ENCODE peak calls at places on chromosomes 1 and 21, in six cellular contexts. R is astrocyte, J is dorsolateral prefrontal cortex, B is astrocyte of the cerebellum, D is astrocyte of the spinal cord, Y is AG09319. X is an unnamed sample.

GRCh38 chr1:76511226-76511625 is 356.1 kb upstream of the ST6GALNAC5 start:
- DNase-seq in R (no peak), J (no peak), B (no peak), D (no peak), Y (no peak), X (no peak)

GRCh38 chr1:108881369-108881768 is 4.6 kb downstream of the GPSM2 start:
- DNase-seq in R (peak), J (no peak), B (no peak), D (no peak), Y (no peak), X (no peak)

GRCh38 chr1:43373034-43373940 is 5.5 kb upstream of the ELOVL1 start:
- DNase-seq in R (peak), J (no peak), B (no peak), D (peak), Y (peak), X (no peak)

GRCh38 chr1:164999135-164999534 is 357.4 kb downstream of the LMX1A start:
- DNase-seq in R (no peak), J (no peak), B (no peak), D (no peak), Y (no peak), X (no peak)

GRCh38 chr1:68571499-68571898 is 74.6 kb upstream of the DEPDC1 start:
- DNase-seq in R (peak), J (no peak), B (no peak), D (no peak), Y (no peak), X (no peak)

GRCh38 chr1:145962157-145963102 is 1.9 kb downstream of the ANKRD34A start:
- DNase-seq in R (no peak), J (peak), B (no peak), D (no peak), Y (no peak), X (no peak)

GRCh38 chr1:88001460-88001859 is 672.8 kb downstream of the LMO4 start:
- DNase-seq in R (peak), J (no peak), B (no peak), D (peak), Y (no peak), X (no peak)

GRCh38 chr21:46393941-46394818 is 64.5 kb upstream of the DIP2A start:
- DNase-seq in R (no peak), J (no peak), B (peak), D (peak), Y (no peak), X (no peak)

GRCh38 chr1:202007703-202008489 is 2.5 kb upstream of the ELF3 start:
- DNase-seq in R (no peak), J (no peak), B (no peak), D (no peak), Y (no peak), X (no peak)

GRCh38 chr1:19505694-19506457 is 20.5 kb upstream of the CAPZB start:
- DNase-seq in R (no peak), J (no peak), B (no peak), D (no peak), Y (no peak), X (no peak)

GRCh38 chr1:94731891-94732290 is 88.3 kb upstream of the SLC44A3 start:
- DNase-seq in R (peak), J (no peak), B (no peak), D (no peak), Y (no peak), X (no peak)

GRCh38 chr1:17933991-17934390 is 173.6 kb upstream of the IGSF21 start:
- DNase-seq in R (no peak), J (no peak), B (no peak), D (no peak), Y (no peak), X (no peak)

GRCh38 chr1:247156787-247157232 is 15.0 kb downstream of the ZNF124 start:
- DNase-seq in R (no peak), J (no peak), B (no peak), D (peak), Y (no peak), X (no peak)

GRCh38 chr1:165395522-165396300 is 39.2 kb upstream of the LMX1A start:
- DNase-seq in R (no peak), J (no peak), B (no peak), D (no peak), Y (no peak), X (no peak)

GRCh38 chr1:218259800-218260199 is 25.3 kb upstream of the RRP15 start:
- DNase-seq in R (no peak), J (no peak), B (no peak), D (no peak), Y (no peak), X (no peak)

GRCh38 chr1:152048641-152048970 is 11.8 kb upstream of the S100A11 start:
- DNase-seq in R (no peak), J (no peak), B (no peak), D (no peak), Y (no peak), X (no peak)

GRCh38 chr1:152049291-152050073 is 12.7 kb upstream of the S100A11 start:
- DNase-seq in R (peak), J (no peak), B (no peak), D (no peak), Y (no peak), X (no peak)

GRCh38 chr1:152052606-152053005 is 15.8 kb upstream of the S100A11 start:
- DNase-seq in R (peak), J (peak), B (peak), D (peak), Y (no peak), X (peak)

GRCh38 chr1:152053375-152053774 is 16.6 kb upstream of the S100A11 start:
- DNase-seq in R (no peak), J (no peak), B (no peak), D (no peak), Y (no peak), X (no peak)

GRCh38 chr1:152050886-152051764 is 14.3 kb upstream of the S100A11 start:
- DNase-seq in R (peak), J (no peak), B (no peak), D (no peak), Y (no peak), X (no peak)
- TF ChIP-seq CTCF in R (no peak), J (no peak), B (no peak), D (no peak), Y (no peak), X (no peak)

GRCh38 chr1:161201828-161202712 is at the start of gene NDUFS2:
- DNase-seq in R (peak), J (peak), B (peak), D (peak), Y (peak), X (peak)
- TF ChIP-seq CTCF in R (peak), J (peak), B (peak), D (peak), Y (no peak), X (no peak)

DNA sequence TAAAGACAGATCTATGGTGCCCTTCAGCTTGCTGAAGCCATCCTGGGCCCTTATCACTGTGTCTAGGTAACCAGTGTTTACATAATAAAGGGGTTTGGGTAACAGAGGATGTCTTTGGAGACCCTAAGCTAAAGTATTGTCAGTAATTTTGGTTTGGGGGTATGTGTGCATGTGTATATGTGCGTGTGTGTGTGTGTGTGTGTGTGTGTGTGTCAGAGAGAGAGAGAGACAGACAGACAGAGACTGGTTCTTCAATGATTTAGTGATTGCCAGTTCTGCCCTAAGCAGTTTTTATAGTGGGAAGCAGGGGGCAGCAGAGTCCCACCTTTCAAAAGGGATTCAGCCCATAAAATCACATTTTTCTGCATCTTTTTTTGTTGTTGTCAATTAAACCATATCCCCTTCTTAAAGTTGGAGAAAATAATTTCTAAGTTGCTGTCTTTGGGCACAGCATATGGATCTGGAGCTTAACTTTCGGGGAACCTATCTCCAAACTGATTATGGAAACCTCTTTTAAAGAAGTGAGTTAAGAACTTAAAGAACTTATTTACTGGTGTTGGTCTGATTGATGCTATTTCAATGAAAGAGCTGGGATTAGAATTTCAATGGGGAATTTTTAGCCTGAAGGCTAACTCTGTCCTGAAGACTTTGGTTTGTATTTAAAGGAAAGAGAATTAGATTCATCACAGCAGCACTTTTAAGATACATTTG is 51.1 kb downstream of the ZNF326 start:
- DNase-seq in R (no peak), J (no peak), B (no peak), D (peak), Y (no peak), X (no peak)
- TF ChIP-seq CTCF in R (peak), J (peak), B (peak), D (peak), Y (peak), X (no peak)

GRCh38 chr1:150225546-150225945 is 10.4 kb downstream of the ANP32E start:
- DNase-seq in R (no peak), J (no peak), B (no peak), D (no peak), Y (no peak), X (no peak)

GRCh38 chr1:150227228-150227627 is 8.7 kb downstream of the ANP32E start:
- DNase-seq in R (no peak), J (no peak), B (no peak), D (no peak), Y (no peak), X (no peak)

GRCh38 chr1:150226486-150226885 is 9.4 kb downstream of the ANP32E start:
- DNase-seq in R (no peak), J (no peak), B (no peak), D (no peak), Y (no peak), X (no peak)

DNA sequence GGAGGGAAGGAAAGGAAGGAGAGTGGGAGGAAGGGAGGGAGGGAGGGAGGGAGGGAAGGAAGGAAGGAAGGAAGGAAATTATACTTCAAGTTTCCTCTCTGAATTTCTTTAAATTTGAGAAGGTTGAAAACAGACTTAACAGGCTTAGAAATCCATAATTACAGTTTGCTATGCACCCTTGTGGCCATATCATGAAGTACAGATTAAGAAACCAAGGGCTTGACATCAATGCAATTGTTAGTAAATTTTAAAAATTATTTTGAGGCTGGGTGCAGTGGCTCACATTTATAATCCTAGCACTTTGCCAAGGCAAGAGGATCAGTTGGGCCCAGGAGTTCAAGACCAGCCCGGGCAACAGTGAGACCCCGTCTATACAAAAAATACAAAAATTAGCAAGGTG is 14.4 kb downstream of the ANP32E start:
- DNase-seq in R (no peak), J (no peak), B (no peak), D (peak), Y (no peak), X (no peak)
- TF ChIP-seq CTCF in R (peak), J (peak), B (peak), D (peak), Y (peak), X (no peak)

DNA sequence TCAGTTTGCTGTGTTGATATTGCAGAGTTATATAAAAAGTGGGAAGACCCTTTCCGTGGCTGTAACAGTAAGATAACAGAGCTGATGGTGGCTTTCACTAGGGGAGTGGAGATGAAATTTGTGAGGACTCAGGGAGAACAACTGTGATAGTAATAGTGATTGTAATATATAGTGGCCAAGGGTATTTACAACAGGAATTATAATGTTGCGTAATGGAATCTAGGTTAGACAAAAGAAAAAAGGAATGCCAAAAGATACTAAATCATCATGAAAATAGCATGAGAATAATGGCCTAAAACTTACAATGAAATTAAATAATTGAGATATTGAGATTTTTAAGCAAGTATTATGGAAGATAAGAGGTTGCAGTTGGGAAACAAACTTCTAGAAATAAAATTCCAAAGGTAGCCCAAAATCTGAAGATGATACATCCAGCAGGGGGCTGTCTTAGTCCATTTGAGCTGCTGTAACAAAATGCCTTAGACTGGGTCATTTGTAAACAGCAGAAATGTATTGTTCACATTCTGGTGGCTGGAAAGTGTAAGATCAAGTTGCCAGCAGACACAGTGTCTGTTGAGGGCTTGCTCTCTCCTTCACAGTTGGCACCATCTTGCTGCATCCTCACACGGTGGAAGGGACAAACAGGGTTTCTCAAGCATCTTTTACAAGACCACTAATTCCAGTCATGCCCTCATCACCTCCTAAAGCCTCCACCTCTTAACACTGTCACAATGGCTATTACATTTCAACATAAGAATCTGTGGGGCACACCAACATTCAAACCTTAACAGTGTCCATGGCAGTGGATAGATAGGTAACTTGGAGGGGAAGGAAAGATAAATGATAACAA is 711.2 kb downstream of the MRPL39 start:
- DNase-seq in R (peak), J (no peak), B (peak), D (peak), Y (no peak), X (no peak)
- TF ChIP-seq CTCF in R (peak), J (no peak), B (peak), D (peak), Y (peak), X (no peak)

DNA sequence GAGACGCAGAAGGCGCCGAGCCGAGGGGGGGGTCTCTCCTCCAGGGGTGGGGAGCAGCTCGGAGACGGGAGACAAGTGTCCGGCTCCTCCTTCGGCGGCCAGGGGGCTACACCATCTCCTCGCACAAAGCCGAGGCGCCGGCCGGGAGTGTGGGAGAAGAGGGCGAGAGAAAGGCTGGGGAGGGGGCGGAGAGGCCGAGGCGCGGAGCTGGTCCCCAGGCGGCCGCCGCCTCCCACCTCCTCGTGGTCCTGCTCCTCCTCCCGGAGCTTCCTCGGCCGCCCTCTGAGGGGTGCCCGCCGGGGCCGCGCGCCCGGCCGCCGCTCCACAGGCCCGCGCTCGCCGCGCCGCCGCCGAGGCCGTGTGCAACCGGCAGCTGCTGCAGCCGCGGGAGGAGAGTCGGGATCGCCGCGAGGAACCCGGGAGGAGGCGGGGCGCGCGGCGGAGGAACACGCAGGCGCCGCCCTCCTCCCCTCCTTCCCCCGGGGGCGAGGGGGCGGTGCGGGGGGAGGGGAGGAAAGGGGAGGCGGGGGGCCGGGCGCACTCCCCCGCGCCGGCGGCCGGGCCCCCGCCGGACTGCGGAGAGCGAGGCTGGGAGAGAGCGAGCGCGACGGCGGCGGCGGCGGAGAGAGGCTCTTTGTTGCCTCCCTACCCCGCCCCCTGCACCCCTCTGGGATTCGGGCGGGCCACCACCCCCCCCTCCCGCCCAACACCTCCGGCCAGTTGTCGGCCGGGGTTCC is at the start of gene ENAH:
- DNase-seq in R (peak), J (peak), B (peak), D (peak), Y (peak), X (no peak)
- TF ChIP-seq CTCF in R (no peak), J (no peak), B (no peak), D (no peak), Y (no peak), X (no peak)

GRCh38 chr21:35703704-35704103 is 356.6 kb downstream of the SETD4 start:
- DNase-seq in R (no peak), J (no peak), B (no peak), D (no peak), Y (no peak), X (no peak)

GRCh38 chr21:35705888-35706287 is 354.4 kb downstream of the SETD4 start:
- DNase-seq in R (no peak), J (no peak), B (no peak), D (no peak), Y (no peak), X (no peak)

GRCh38 chr21:35711213-35711612 is 349.1 kb downstream of the SETD4 start:
- DNase-seq in R (no peak), J (no peak), B (no peak), D (no peak), Y (no peak), X (no peak)

GRCh38 chr21:35705237-35705887 is 355.0 kb downstream of the SETD4 start:
- DNase-seq in R (no peak), J (no peak), B (no peak), D (no peak), Y (no peak), X (no peak)
- TF ChIP-seq CTCF in R (no peak), J (no peak), B (no peak), D (no peak), Y (no peak), X (no peak)

GRCh38 chr1:69787151-69787550 is 219.4 kb downstream of the LRRC7 start:
- DNase-seq in R (no peak), J (no peak), B (no peak), D (no peak), Y (no peak), X (no peak)
- TF ChIP-seq CTCF in R (no peak), J (no peak), B (no peak), D (no peak), Y (no peak), X (no peak)

GRCh38 chr1:167304165-167304564 is 83.5 kb downstream of the POU2F1 start:
- DNase-seq in R (no peak), J (no peak), B (no peak), D (no peak), Y (no peak), X (no peak)
- TF ChIP-seq CTCF in R (no peak), J (no peak), B (no peak), D (no peak), Y (no peak), X (no peak)

X was measured in omental fat pad.